ENCODE peak calls at places on chromosomes 3 and 15, in six cellular contexts. R is CD8-positive, alpha-beta T cell; N is suprapubic skin; L is psoas muscle; B is fibroblast of the conjunctiva; V is NCI-H2171. Z is an unnamed sample.

GRCh38 chr3:58351920-58352319 is 19.2 kb downstream of the PXK start:
- DNase-seq in R (no peak), N (no peak), L (no peak), B (no peak), V (no peak), Z (no peak)

GRCh38 chr15:39219608-39220007 is 361.3 kb upstream of the THBS1 start:
- DNase-seq in R (no peak), N (no peak), L (no peak), B (no peak), V (no peak), Z (no peak)

GRCh38 chr3:114221165-114221880 is 16.1 kb downstream of the ZNF80 start:
- DNase-seq in R (no peak), N (no peak), L (no peak), B (no peak), V (no peak), Z (no peak)

GRCh38 chr15:67070892-67071664 is 5.7 kb downstream of the SMAD3 start:
- DNase-seq in R (no peak), N (no peak), L (no peak), B (no peak), V (no peak), Z (no peak)

GRCh38 chr15:61049934-61050333 is 179.2 kb downstream of the RORA start:
- DNase-seq in R (no peak), N (no peak), L (no peak), B (no peak), V (no peak), Z (no peak)

GRCh38 chr3:117587416-117587815 is 877.8 kb downstream of the TUSC7 start:
- DNase-seq in R (no peak), N (no peak), L (no peak), B (no peak), V (no peak), Z (no peak)

GRCh38 chr3:193998628-193999027 is 137.3 kb upstream of the HES1 start:
- DNase-seq in R (no peak), N (no peak), L (no peak), B (no peak), V (no peak), Z (peak)

GRCh38 chr15:89389841-89390603 is 55.4 kb upstream of the POLG start:
- DNase-seq in R (no peak), N (no peak), L (peak), B (no peak), V (no peak), Z (no peak)

GRCh38 chr15:40234783-40235182 is 4.1 kb upstream of the PAK6 start:
- DNase-seq in R (no peak), N (no peak), L (no peak), B (no peak), V (no peak), Z (no peak)

GRCh38 chr15:99486371-99487336 is 79.1 kb upstream of the MEF2A start:
- DNase-seq in R (no peak), N (peak), L (peak), B (peak), V (peak), Z (peak)

GRCh38 chr3:45688882-45689786 is at the start of gene SACM1L:
- DNase-seq in R (peak), N (peak), L (peak), B (peak), V (peak), Z (peak)